ENCODE peak calls at places on chromosomes 3 and 15, in seven cellular contexts. W is pancreas; O is CD4-positive, CD25-positive, alpha-beta regulatory T cell; K is lower lobe of right lung; R is heart left ventricle; S is right cardiac atrium; X is left lung. I is an unnamed sample. For H3K27me3, the result is how much of the 10 kb centered on the place peaks cover.

GRCh38 chr3:129344540-129345220 is 66.0 kb downstream of the HMCES start:
- ATAC-seq in W (peak), O (no peak), K (peak), R (peak), S (peak), X (peak), I (no peak)

GRCh38 chr15:68042855-68043222 is 11.3 kb upstream of the PIAS1 start:
- ATAC-seq in W (no peak), O (no peak), K (no peak), R (no peak), S (no peak), X (no peak), I (no peak)

GRCh38 chr15:45802140-45802539 is 167.3 kb downstream of the SQOR start:
- ATAC-seq in W (no peak), O (no peak), K (peak), R (no peak), S (no peak), X (no peak), I (no peak)

GRCh38 chr3:136946978-136947377 is 10.8 kb upstream of the IL20RB start:
- ATAC-seq in W (no peak), O (no peak), K (no peak), R (no peak), S (peak), X (no peak), I (peak)

GRCh38 chr3:114469070-114469469 is 175.2 kb downstream of the TIGIT start:
- ATAC-seq in W (no peak), O (no peak), K (peak), R (no peak), S (no peak), X (peak), I (no peak)

GRCh38 chr15:51969728-51970127 is 1.9 kb downstream of the LEO1 start:
- ATAC-seq in W (no peak), O (no peak), K (no peak), R (no peak), S (no peak), X (no peak), I (no peak)

GRCh38 chr15:63136742-63137141 is 15.1 kb downstream of the LACTB start:
- ATAC-seq in W (no peak), O (no peak), K (no peak), R (no peak), S (no peak), X (no peak), I (no peak)

GRCh38 chr3:172717493-172718088 is 6.7 kb upstream of the NCEH1 start:
- ATAC-seq in W (no peak), O (no peak), K (peak), R (no peak), S (no peak), X (peak), I (no peak)

GRCh38 chr3:18153571-18154173 is 271.5 kb downstream of the SATB1 start:
- ATAC-seq in W (peak), O (no peak), K (no peak), R (no peak), S (peak), X (peak), I (no peak)

GRCh38 chr15:29849716-29850115 is 27.4 kb upstream of the TJP1 start:
- ATAC-seq in W (no peak), O (no peak), K (no peak), R (no peak), S (no peak), X (no peak), I (no peak)

GRCh38 chr3:122257951-122258350 is 67.1 kb upstream of the CSTA start:
- ATAC-seq in W (no peak), O (no peak), K (no peak), R (no peak), S (no peak), X (no peak), I (no peak)

GRCh38 chr3:64008952-64009351 is 14.3 kb downstream of the PSMD6 start:
- ATAC-seq in W (no peak), O (no peak), K (no peak), R (no peak), S (no peak), X (peak), I (no peak)

GRCh38 chr3:133880287-133880686 is 15.4 kb downstream of the RAB6B start:
- ATAC-seq in W (no peak), O (no peak), K (no peak), R (peak), S (no peak), X (no peak), I (no peak)

GRCh38 chr3:46427929-46428833 is 21.1 kb downstream of the CCRL2 start:
- ATAC-seq in W (no peak), O (no peak), K (peak), R (peak), S (peak), X (peak), I (no peak)

GRCh38 chr15:55959744-55960143 is 33.7 kb downstream of the NEDD4 start:
- ATAC-seq in W (no peak), O (no peak), K (no peak), R (no peak), S (no peak), X (no peak), I (no peak)

GRCh38 chr3:127448161-127448561 is 142.4 kb downstream of the TPRA1 start:
- ATAC-seq in W (peak), O (no peak), K (no peak), R (no peak), S (no peak), X (no peak), I (no peak)

GRCh38 chr15:96102631-96103030 is 227.9 kb upstream of the NR2F2 start:
- ATAC-seq in W (no peak), O (no peak), K (no peak), R (peak), S (no peak), X (no peak), I (no peak)

GRCh38 chr3:182948305-182948704 is 32.0 kb downstream of the DCUN1D1 start:
- ATAC-seq in W (no peak), O (no peak), K (no peak), R (no peak), S (no peak), X (no peak), I (no peak)

GRCh38 chr3:126348308-126348920 is 8.8 kb downstream of the KLF15 start:
- ATAC-seq in W (no peak), O (no peak), K (no peak), R (no peak), S (no peak), X (no peak), I (no peak)

GRCh38 chr3:12139111-12139511 is 19.6 kb downstream of the TIMP4 start:
- ATAC-seq in W (no peak), O (no peak), K (peak), R (peak), S (peak), X (peak), I (peak)

GRCh38 chr3:128559486-128560225 is 66.7 kb upstream of the GATA2 start:
- ATAC-seq in W (no peak), O (no peak), K (no peak), R (no peak), S (no peak), X (peak), I (no peak)

GRCh38 chr3:43525941-43526607 is 95.7 kb downstream of the ANO10 start:
- ATAC-seq in W (no peak), O (no peak), K (no peak), R (no peak), S (no peak), X (no peak), I (no peak)

GRCh38 chr15:82681371-82681770 is 28.3 kb downstream of the AP3B2 start:
- ATAC-seq in W (no peak), O (no peak), K (no peak), R (no peak), S (no peak), X (no peak), I (no peak)
- H3K4me3 ChIP-seq in W (no peak), O (peak), K (no peak), R (no peak), S (no peak), X (no peak), I (no peak)

GRCh38 chr3:39850707-39851014 is 41.3 kb downstream of the MYRIP start:
- ATAC-seq in W (peak), O (no peak), K (no peak), R (no peak), S (no peak), X (no peak), I (no peak)
- H3K27ac ChIP-seq in W (no peak), O (no peak), K (no peak), R (no peak), S (no peak), X (no peak), I (no peak)

DNA sequence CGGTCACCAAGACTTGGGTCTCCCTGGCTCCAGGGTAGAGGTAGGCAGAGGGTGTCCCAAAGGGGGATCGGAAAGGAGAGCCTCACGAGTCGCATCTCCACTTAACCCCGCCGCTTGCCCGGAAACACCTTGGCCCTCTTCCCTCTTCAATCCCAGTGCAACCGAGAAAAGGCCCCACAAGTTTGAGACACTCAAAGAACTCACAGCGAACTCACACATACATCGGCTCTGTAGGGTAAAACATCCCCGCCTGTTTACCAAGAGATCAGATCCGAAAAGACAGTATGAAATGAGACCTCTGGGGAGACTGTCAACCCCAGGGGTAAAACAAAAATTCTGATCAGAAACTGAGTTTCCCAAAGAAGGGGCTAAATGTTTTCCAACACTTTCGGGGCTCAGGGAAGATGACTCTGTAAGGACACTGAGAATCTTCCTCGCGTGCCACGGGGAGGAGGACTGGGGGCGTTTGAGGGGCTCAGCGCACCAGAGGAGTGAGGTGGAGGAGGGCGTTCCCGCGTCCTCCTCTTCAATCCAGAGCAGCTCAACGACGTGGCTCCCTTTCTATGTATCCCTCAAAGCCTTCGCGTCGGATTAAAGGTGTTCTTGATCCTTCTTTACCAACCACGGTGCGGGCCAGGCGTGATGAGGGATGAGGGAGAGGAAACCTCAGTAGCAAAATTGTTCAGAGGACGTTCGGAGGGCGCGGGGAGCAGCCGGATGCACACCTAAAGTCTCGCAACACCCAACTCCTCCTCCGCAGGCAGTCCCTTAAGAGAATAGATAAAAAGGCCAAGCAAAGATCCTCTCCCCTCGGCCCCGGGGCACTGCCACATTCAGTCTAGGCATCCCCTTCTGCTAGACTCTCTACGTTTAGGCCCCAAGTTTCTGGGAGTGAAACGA is 3.7 kb downstream of the WNT5A start:
- ATAC-seq in W (no peak), O (no peak), K (no peak), R (no peak), S (no peak), X (no peak), I (no peak)
- H3K27me3 ChIP-seq in W (under half), O (under half), K (half or more), R (half or more), S (under half), X (under half), I (under half)

DNA sequence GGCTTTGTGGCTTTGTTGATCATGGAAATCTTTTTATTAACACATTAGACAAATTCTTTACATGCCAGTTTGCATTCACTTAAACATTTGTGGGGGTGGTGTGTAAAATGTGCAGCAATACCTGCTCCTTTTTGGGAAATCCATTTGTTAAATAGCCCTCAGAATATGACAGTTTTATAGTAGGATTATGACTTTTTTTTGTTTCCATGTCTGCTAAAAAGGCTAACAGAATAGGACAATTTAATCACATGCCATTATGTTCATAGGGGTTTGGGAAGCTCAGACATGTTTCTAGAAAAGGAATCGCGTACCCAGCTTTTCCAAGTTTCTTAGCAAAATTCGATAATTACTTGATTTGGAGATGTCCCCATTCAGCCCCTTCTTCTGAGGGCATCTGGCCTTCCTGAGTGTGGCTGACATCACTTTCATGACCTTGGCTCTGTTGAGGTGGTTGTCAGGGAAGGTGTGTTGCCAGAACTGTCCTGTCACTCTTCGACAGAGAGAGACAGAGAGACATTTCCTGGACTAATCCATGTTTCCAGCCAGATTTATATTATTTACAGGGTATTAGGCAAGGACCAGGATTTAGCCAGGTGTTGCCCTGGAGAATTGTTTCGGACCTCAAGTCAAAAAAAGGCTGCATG is 126.4 kb downstream of the PTPRG start:
- ATAC-seq in W (no peak), O (no peak), K (no peak), R (peak), S (peak), X (no peak), I (no peak)
- H3K4me3 ChIP-seq in W (no peak), O (no peak), K (no peak), R (no peak), S (no peak), X (no peak), I (no peak)

DNA sequence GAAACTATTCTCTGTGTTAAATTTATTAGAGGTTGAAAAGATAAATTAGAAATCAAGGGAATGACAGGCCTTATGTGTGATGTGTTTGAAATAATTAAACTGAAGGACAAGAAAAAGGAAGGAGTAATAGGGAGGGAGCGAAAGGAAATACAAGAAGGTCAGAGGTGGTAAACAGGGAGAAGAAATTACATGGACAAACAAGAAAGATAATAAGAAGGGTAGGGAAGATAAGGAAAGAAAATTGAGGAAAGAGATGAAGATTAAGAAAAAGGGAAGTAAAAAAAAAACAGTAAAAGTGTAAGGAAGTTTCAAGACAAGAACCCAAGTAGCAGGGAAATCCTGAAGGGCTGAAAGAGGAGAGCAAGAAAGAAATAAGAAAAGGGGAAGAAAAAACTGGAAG is 26.2 kb upstream of the ANXA2 start:
- ATAC-seq in W (no peak), O (no peak), K (no peak), R (no peak), S (no peak), X (no peak), I (no peak)
- H3K27ac ChIP-seq in W (no peak), O (no peak), K (peak), R (no peak), S (no peak), X (peak), I (no peak)

DNA sequence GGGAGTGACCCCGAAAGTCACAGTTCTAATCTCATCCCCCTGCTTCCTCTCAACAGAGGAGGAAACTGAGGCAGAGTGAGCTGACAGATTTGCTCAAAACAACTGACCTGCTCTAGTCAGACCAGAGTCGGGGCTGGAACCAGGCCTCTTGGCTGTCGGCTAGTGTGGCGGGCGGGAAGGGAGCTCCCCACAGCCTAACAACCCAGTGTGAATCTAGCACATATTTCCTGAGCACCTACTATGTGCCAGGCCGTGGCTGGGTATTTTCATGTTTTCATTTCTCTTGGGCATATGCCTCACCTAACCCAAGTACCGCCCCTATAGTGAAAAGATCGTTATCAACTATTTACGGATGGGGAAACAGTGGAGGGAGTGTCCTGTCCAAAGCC is 27.2 kb downstream of the GRIP2 start:
- ATAC-seq in W (no peak), O (no peak), K (no peak), R (no peak), S (no peak), X (no peak), I (no peak)
- H3K27me3 ChIP-seq in W (under half), O (under half), K (under half), R (under half), S (under half), X (under half), I (under half)

DNA sequence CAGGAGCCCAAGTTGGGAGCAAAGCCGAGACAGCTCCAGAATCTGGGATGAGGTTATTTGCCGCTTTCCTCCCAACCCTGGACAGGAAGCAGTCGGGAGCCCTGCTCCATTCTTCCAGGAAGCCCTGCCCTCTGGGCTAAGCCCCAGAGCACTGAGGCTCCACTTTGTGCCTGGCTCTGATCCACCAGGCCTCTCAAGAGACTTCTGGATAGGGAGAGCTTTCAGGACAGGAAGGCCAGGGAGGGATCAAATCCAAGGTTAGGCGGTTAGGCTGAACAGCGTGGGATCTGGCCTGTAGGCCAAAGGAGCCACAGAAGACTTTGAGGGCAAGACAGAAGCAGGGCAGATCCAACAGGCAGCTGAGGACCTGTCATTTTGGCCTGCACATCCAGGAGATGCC is 835 bp downstream of the STOML1 start:
- ATAC-seq in W (no peak), O (no peak), K (peak), R (peak), S (peak), X (peak), I (peak)
- H3K4me3 ChIP-seq in W (peak), O (peak), K (peak), R (peak), S (peak), X (peak), I (peak)

DNA sequence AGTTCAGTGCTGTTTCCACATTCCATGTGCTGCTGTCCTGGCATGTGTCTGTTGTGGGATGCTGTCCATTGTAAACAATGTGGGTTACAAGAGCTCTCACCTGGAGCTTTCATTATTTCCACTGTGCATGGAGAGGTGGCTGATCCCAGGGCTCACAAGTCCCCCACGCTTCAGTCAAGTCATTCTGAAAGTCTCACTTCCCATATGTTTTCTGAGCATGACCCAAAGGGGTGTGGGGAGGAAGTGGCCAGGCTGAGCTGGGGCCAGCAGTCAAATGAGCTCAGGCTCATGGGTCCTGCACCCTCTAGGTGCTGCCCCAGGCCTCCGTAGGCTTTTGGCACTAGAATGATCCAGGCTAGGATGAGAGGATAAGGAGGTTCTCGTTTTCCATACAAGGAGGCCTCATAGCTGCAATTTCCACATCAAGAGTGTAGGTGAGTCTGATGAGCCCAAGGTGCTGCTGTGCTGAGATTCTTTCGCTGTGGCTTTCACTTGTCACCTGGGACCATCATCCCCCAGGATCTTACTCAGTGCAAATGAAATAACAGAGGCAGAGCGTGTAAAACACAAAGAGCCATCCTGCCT is 22.0 kb downstream of the STARD5 start:
- ATAC-seq in W (peak), O (no peak), K (peak), R (peak), S (peak), X (peak), I (peak)
- H3K27ac ChIP-seq in W (peak), O (peak), K (peak), R (no peak), S (no peak), X (peak), I (no peak)

GRCh38 chr3:193911784-193912183 is 224.2 kb upstream of the HES1 start:
- ATAC-seq in W (no peak), O (peak), K (no peak), R (no peak), S (no peak), X (no peak), I (no peak)

GRCh38 chr3:193908181-193908744 is 227.7 kb upstream of the HES1 start:
- ATAC-seq in W (no peak), O (no peak), K (no peak), R (no peak), S (no peak), X (no peak), I (no peak)

GRCh38 chr3:193910886-193911738 is 224.8 kb upstream of the HES1 start:
- ATAC-seq in W (peak), O (peak), K (peak), R (peak), S (peak), X (peak), I (no peak)

GRCh38 chr3:193910310-193910709 is 225.6 kb upstream of the HES1 start:
- ATAC-seq in W (no peak), O (no peak), K (no peak), R (no peak), S (no peak), X (no peak), I (no peak)

GRCh38 chr3:193909387-193909786 is 226.6 kb upstream of the HES1 start:
- ATAC-seq in W (no peak), O (no peak), K (peak), R (no peak), S (no peak), X (peak), I (no peak)
- H3K27me3 ChIP-seq in W (under half), O (under half), K (under half), R (under half), S (under half), X (under half), I (under half)

I was measured in gastroesophageal sphincter.